ENCODE peak calls at places on chromosomes 7 and 10, in four cellular contexts. N is ovary; T is prostate gland; S is CD4-positive, alpha-beta memory T cell. C is an unnamed sample. For H3K36me3 and H3K9me3, the result is how much of the 10 kb centered on the place peaks cover.

GRCh38 chr10:14383266-14383665 is 52.5 kb upstream of the FRMD4A start:
- DNase-seq in S (no peak), N (no peak), T (no peak), C (no peak)

GRCh38 chr7:94067047-94067446 is 62.9 kb upstream of the BET1 start:
- DNase-seq in N (no peak), S (no peak), T (no peak), C (no peak)

GRCh38 chr7:24923172-24923865 is 56.7 kb downstream of the OSBPL3 start:
- DNase-seq in N (no peak), S (no peak), T (no peak), C (no peak)

GRCh38 chr7:33792547-33793105 is 112.7 kb upstream of the BMPER start:
- DNase-seq in T (no peak), N (no peak), S (no peak), C (no peak)

GRCh38 chr10:95034401-95034800 is 34.9 kb downstream of the CYP2C8 start:
- DNase-seq in T (no peak), N (no peak), S (no peak), C (no peak)

GRCh38 chr7:116426428-116427156 is 72.9 kb upstream of the CAV2 start:
- DNase-seq in S (no peak), T (no peak), N (no peak), C (peak)

GRCh38 chr7:134448359-134449229 is 10.3 kb downstream of the AKR1B1 start:
- DNase-seq in T (no peak), S (no peak), N (no peak), C (no peak)

GRCh38 chr7:42128703-42129102 is 108.3 kb downstream of the GLI3 start:
- DNase-seq in S (no peak), N (no peak), T (no peak), C (no peak)

GRCh38 chr10:1737222-1738061 is at the start of gene ADARB2:
- DNase-seq in N (peak), T (peak), S (no peak), C (peak)

GRCh38 chr7:33050425-33051318 is 11.9 kb downstream of the NT5C3A start:
- DNase-seq in T (peak), N (no peak), S (peak), C (no peak)

GRCh38 chr7:781228-781864 is 50.9 kb upstream of the SUN1 start:
- DNase-seq in T (no peak), N (peak), S (no peak), C (no peak)

GRCh38 chr10:65234261-65234660 is 1691.6 kb upstream of the LRRTM3 start:
- DNase-seq in T (no peak), N (no peak), S (no peak), C (no peak)

GRCh38 chr10:114473776-114474175 is 69.5 kb upstream of the AFAP1L2 start:
- DNase-seq in N (no peak), S (no peak), T (no peak), C (no peak)

GRCh38 chr10:98423691-98424120 is 8.7 kb upstream of the PYROXD2 start:
- DNase-seq in T (no peak), N (no peak), S (no peak), C (no peak)

GRCh38 chr10:120131183-120131582 is 238.7 kb downstream of the SEC23IP start:
- DNase-seq in S (no peak), T (no peak), N (no peak), C (no peak)

GRCh38 chr10:119320981-119321380 is 113.6 kb downstream of the GRK5 start:
- DNase-seq in T (no peak), S (no peak), N (no peak), C (no peak)

GRCh38 chr7:27994639-27995038 is 186.0 kb downstream of the JAZF1 start:
- DNase-seq in N (no peak), T (no peak), S (no peak), C (no peak)

GRCh38 chr7:74206589-74207120 is 3.2 kb upstream of the LAT2 start:
- DNase-seq in N (peak), S (peak), T (peak), C (peak)

GRCh38 chr10:129809841-129810240 is 154.2 kb downstream of the EBF3 start:
- DNase-seq in S (no peak), T (no peak), N (no peak), C (no peak)

GRCh38 chr10:107442035-107442505 is 277.6 kb upstream of the SORCS1 start:
- DNase-seq in S (no peak), N (no peak), T (no peak), C (no peak)

GRCh38 chr7:76505168-76506080 is 4.9 kb upstream of the UPK3B start:
- DNase-seq in S (no peak), T (no peak), N (no peak), C (no peak)

GRCh38 chr10:7982733-7983132 is 71.8 kb upstream of the GATA3 start:
- DNase-seq in S (no peak), N (no peak), T (no peak), C (no peak)

GRCh38 chr10:7984325-7984724 is 70.2 kb upstream of the GATA3 start:
- DNase-seq in N (no peak), S (no peak), T (no peak), C (no peak)

GRCh38 chr10:7988985-7989384 is 65.5 kb upstream of the GATA3 start:
- DNase-seq in T (no peak), N (no peak), S (no peak), C (no peak)

GRCh38 chr10:7984896-7985295 is 69.6 kb upstream of the GATA3 start:
- DNase-seq in N (no peak), T (no peak), S (no peak), C (no peak)

DNA sequence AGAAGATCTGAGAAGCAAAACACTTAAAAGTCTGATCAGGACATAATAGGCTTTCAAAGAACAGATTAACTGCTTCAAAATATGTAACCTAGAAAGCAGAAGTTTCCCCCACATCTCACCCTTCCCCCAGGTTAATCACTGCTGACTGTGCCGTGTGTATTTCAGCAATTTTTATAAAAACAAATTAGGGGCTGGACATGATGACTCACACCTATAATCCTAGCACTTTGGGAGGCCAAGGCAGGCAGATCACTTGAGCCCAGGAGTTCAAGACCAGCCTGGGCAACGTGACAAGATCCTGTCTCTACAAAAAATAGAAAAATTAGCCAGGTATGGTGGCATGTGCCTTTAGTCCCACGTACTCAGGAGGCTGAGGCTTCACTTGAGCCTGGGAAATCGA is 67.6 kb upstream of the GATA3 start:
- DNase-seq in S (no peak), T (no peak), N (no peak), C (no peak)
- H3K27ac ChIP-seq in S (no peak), T (no peak), N (no peak), C (no peak)

DNA sequence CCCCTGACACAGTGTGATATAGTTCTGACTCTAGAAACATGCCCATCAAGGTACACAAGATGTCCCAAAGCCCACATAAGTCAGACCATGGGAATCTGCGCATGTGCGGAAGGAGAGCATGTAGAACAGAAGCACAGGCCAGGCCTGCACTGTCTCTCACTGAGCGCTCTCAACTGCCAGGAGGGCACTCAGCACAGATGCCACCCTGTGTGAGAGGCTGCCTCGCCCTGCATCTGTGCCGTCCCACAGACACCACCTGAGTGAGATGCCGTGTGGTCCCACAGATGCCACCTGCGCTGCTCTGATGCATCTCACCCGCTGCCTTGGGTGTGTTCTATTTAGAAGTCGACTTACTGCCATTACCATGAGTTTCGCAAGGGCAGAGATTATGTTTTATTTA is 98.4 kb downstream of the VOPP1 start:
- DNase-seq in S (no peak), T (no peak), N (no peak), C (no peak)
- H3K36me3 ChIP-seq in S (under half), T (under half), N (under half), C (under half)

GRCh38 chr7:98565114-98565513 is 52.0 kb upstream of the NPTX2 start:
- DNase-seq in N (no peak), T (no peak), S (no peak), C (no peak)
- H3K9me3 ChIP-seq in N (under half), T (under half), S (under half), C (under half)

GRCh38 chr10:132314336-132314735 is 6.6 kb upstream of the STK32C start:
- DNase-seq in T (no peak), S (no peak), N (no peak), C (no peak)

GRCh38 chr10:132321726-132322125 is 10.3 kb upstream of the LRRC27 start:
- DNase-seq in T (no peak), S (no peak), N (no peak), C (no peak)

GRCh38 chr10:132320776-132321469 is 11.1 kb upstream of the LRRC27 start:
- DNase-seq in T (no peak), N (no peak), S (no peak), C (no peak)

GRCh38 chr10:132322621-132323048 is 9.4 kb upstream of the LRRC27 start:
- DNase-seq in S (no peak), N (no peak), T (no peak), C (no peak)

GRCh38 chr10:132319853-132320669 is 11.9 kb upstream of the LRRC27 start:
- DNase-seq in N (no peak), S (no peak), T (no peak), C (no peak)
- H3K27ac ChIP-seq in N (no peak), S (no peak), T (no peak), C (no peak)

DNA sequence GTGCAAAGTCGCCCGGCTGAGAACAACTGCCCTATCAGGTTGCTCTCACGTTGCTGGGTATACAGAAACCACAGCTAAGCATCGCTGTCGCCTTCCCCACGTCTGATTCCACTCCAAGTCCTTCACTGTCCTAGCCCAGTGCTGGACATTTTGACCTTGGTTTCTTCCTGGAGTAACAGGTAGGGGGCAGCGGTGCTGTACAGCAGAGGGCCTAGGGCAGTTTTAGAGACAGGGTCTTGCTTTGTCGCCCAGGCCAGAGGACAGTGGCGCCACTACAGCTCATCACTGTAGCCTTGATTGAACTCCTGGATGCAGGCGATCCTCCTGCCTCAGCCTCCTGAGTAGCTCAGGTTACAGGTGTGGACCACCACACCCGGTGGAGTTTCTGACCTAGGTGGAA is 2.6 kb downstream of the CLDN15 start:
- DNase-seq in N (no peak), S (no peak), T (no peak), C (no peak)
- H3K36me3 ChIP-seq in N (under half), S (under half), T (under half), C (under half)

DNA sequence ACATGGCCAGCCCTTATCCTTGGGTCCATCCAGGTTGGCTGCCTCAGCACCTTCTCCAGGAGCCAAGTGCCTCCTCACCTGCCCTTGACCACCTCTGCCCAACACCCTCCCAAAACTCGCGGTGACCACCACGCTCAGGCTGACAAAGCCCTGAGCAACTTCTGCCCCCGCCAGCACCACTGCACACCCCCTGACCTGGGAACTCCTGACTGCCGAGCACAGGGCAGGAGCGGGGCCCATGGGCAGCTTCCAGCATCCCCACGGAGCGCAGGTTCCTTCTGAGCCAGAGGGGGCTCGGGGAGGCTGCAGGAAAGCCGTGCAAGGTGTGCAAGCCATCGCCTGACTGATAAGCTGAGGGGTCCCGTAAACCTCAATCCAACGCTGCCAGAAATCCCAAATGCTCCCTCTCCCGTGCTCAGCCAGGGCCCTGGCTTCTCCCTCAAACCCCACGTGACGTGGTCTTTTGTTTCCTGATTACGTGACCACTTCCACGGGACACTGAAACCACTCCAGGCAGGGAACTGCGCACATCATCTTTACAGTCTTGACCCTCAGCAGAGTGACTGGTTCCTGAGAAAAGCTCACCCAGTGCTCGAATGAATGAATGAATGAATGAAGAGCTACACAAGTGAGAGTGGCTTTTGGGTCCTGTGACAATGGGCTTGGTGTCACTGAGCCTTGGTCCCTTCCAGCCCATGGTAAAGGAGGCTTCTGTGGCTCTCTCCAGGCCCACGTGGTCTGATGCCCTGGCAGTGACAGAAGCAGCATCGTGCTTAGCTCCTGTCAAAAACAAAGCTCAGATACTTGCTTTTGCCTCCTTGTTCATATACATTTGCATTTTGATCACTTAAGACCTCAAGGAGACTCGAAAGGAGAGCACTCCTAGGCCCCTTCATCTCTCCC is 249.8 kb upstream of the PPP2R2D start:
- DNase-seq in T (no peak), S (no peak), N (no peak), C (no peak)
- H3K9me3 ChIP-seq in T (under half), S (under half), N (under half), C (under half)

GRCh38 chr10:110226926-110227641 is 19.7 kb downstream of the MXI1 start:
- DNase-seq in N (peak), S (peak), T (peak), C (peak)
- H3K27ac ChIP-seq in N (peak), S (peak), T (peak), C (peak)

GRCh38 chr7:99625961-99626360 is 9.2 kb downstream of the ZSCAN25 start:
- DNase-seq in T (no peak), S (no peak), N (no peak), C (no peak)
- H3K36me3 ChIP-seq in T (under half), S (half or more), N (under half), C (under half)

GRCh38 chr7:159006610-159007130 is 138.0 kb downstream of the VIPR2 start:
- DNase-seq in T (no peak), S (no peak), N (no peak), C (no peak)
- H3K9me3 ChIP-seq in T (under half), S (under half), N (under half), C (under half)

DNA sequence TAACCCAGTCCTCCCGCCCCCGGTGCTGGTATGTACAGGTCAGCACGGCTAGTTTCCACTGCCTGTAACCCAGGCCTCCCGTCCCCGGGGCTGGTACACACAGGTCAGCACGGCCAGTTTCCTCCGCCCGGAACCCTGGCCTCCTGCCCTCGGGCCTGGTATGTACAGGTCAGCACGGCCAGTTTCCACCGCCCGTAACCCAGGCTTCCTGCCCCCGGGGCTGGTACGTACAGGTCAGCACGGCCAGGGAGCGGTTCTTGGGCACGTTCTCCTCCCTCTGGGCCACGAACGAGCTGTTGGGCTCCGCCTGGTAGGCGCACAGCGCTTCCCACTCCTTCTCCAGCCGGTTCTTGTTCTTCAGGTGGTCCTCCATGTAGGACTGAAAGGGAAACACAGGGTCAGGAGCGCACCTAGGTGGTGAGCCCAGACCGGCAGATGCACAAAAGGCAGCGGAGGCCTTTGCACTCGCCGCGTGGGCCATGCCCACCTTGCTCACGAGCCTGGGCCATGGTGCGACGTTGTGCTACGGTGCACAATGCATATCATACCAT is 284.4 kb downstream of the DNAJB6 start:
- DNase-seq in N (no peak), S (no peak), T (no peak), C (peak)
- H3K27ac ChIP-seq in N (no peak), S (no peak), T (no peak), C (no peak)